ENCODE peak calls at places on chromosomes 2 and 18, in seven cellular contexts. P is PC-3, X is GM23338, A is BJ, L is RWPE2, N is upper lobe of right lung, T is ovary. F is an unnamed sample. For H3K36me3, the result is how much of the 10 kb centered on the place peaks cover.

GRCh38 chr18:23503967-23504352 is 649 bp downstream of the RMC1 start:
- DNase-seq in N (no peak), X (peak), L (no peak), P (no peak), T (no peak), A (no peak), F (peak)

GRCh38 chr2:215428060-215428910 is 7.6 kb downstream of the FN1 start:
- DNase-seq in L (no peak), N (no peak), P (no peak), T (no peak), A (no peak), X (no peak), F (no peak)

GRCh38 chr18:80190311-80190710 is 57.0 kb downstream of the PARD6G start:
- DNase-seq in X (no peak), A (no peak), P (no peak), T (no peak), L (no peak), N (no peak), F (no peak)

GRCh38 chr2:48162742-48163141 is 256.4 kb upstream of the FBXO11 start:
- DNase-seq in P (no peak), T (no peak), A (no peak), L (no peak), X (no peak), N (no peak), F (no peak)

GRCh38 chr2:196183528-196184231 is 12.3 kb upstream of the STK17B start:
- DNase-seq in L (no peak), T (no peak), N (no peak), A (no peak), X (no peak), P (no peak), F (no peak)

GRCh38 chr18:75926811-75927210 is 499.3 kb upstream of the SMIM21 start:
- DNase-seq in L (no peak), T (no peak), N (no peak), A (no peak), P (peak), X (no peak), F (no peak)

GRCh38 chr2:101758001-101758400 is 60.5 kb downstream of the MAP4K4 start:
- DNase-seq in N (no peak), L (no peak), X (no peak), P (no peak), T (no peak), A (no peak), F (no peak)

GRCh38 chr18:63131106-63131943 is 188.2 kb downstream of the BCL2 start:
- DNase-seq in L (no peak), X (peak), T (peak), N (no peak), A (peak), P (peak), F (peak)

GRCh38 chr2:209208211-209208610 is 215.6 kb upstream of the MAP2 start:
- DNase-seq in A (no peak), P (peak), L (no peak), X (peak), T (no peak), N (no peak), F (peak)

GRCh38 chr18:51070545-51070944 is 40.5 kb downstream of the SMAD4 start:
- DNase-seq in L (no peak), A (peak), P (peak), X (no peak), T (no peak), N (no peak), F (no peak)

GRCh38 chr2:241764272-241765241 is 12.1 kb upstream of the GAL3ST2 start:
- DNase-seq in T (no peak), N (peak), X (no peak), L (peak), A (no peak), P (no peak), F (no peak)

GRCh38 chr2:239689410-239689809 is 288.6 kb upstream of the HDAC4 start:
- DNase-seq in A (no peak), X (no peak), L (no peak), T (no peak), P (no peak), N (no peak), F (no peak)

GRCh38 chr2:86048383-86048701 is 57.3 kb downstream of the POLR1A start:
- DNase-seq in A (no peak), L (no peak), N (no peak), P (no peak), X (no peak), T (no peak), F (no peak)
- H3K36me3 ChIP-seq in A (under half), L (half or more), N (half or more), P (half or more), X (under half), T (under half), F (half or more)

GRCh38 chr2:65144571-65144970 is 14.7 kb upstream of the RAB1A start:
- DNase-seq in A (no peak), L (no peak), N (no peak), P (no peak), X (no peak), T (no peak), F (no peak)

GRCh38 chr2:65137197-65137780 is 7.4 kb upstream of the RAB1A start:
- DNase-seq in A (no peak), N (no peak), T (no peak), L (no peak), X (no peak), P (no peak), F (no peak)

GRCh38 chr2:65146067-65146466 is 16.2 kb upstream of the RAB1A start:
- DNase-seq in A (no peak), T (no peak), P (no peak), X (no peak), N (no peak), L (no peak), F (no peak)

DNA sequence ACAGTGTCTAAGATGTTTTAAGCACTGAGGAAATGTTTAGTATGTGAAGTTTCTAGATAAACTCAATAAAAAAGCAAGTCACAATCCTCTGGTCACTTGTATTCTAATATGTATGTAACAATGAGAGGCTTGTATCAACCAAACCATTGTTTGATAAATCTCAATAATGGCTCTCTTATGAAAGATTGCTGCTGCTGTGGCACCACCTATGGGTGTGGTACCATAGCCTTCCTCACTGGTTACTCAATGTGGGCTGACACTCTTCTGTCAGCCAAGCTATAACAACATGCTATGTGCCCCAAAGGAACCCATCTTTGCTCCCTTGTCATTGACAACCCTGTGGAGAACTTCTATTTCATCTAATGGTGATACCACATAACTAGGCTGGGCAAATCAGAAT is 12.6 kb upstream of the RAB1A start:
- DNase-seq in N (no peak), T (no peak), L (no peak), X (no peak), A (no peak), P (peak), F (no peak)
- TF ChIP-seq CTCF in N (peak), T (no peak), L (peak), X (peak), A (peak), P (peak), F (peak)

DNA sequence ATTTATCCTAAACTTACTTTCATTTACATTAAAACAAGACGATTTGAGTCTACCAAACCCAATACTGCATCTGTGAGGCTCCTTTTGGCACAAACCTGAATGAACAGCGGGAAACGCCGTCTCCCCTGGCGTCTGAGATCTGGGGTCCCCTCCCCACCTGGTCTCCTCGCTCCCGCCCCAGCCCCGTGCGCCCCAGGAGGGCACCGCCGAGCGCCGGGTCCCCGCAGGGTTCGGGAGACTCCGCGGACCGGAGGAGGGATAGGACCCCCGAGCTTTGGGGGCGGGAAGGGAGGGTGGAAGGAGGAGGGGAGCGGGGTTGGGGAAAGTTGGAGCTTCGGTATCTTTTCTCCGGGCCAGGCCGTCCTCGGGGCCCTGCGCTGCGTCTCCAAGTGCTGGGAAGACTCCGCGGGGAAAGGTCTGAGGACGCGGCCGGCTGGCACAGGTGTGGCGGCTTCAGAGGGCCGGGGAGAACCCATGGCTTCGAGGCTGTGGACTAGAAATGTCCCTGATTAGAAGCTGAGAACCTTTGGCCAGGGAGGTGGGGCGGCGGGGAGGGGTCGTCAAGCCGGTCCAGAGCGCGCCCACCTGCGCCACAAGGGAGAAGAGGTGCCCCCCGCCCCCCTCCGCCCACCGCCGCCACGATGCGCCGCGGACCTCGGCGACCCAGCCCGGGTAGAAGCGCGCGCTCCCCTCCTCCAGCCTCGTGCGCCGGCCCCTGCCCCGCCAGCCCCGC is 589 bp upstream of the SNTG2 start:
- DNase-seq in T (no peak), L (no peak), A (no peak), P (no peak), X (peak), N (no peak), F (no peak)
- H3K4me3 ChIP-seq in T (peak), L (peak), A (peak), P (no peak), X (peak), N (peak), F (peak)

GRCh38 chr18:57670046-57670445 is 48.4 kb upstream of the NARS1 start:
- DNase-seq in P (no peak), X (no peak), N (no peak), A (no peak), L (no peak), T (no peak), F (no peak)
- H3K36me3 ChIP-seq in P (under half), X (under half), N (under half), A (under half), L (under half), T (under half), F (half or more)

DNA sequence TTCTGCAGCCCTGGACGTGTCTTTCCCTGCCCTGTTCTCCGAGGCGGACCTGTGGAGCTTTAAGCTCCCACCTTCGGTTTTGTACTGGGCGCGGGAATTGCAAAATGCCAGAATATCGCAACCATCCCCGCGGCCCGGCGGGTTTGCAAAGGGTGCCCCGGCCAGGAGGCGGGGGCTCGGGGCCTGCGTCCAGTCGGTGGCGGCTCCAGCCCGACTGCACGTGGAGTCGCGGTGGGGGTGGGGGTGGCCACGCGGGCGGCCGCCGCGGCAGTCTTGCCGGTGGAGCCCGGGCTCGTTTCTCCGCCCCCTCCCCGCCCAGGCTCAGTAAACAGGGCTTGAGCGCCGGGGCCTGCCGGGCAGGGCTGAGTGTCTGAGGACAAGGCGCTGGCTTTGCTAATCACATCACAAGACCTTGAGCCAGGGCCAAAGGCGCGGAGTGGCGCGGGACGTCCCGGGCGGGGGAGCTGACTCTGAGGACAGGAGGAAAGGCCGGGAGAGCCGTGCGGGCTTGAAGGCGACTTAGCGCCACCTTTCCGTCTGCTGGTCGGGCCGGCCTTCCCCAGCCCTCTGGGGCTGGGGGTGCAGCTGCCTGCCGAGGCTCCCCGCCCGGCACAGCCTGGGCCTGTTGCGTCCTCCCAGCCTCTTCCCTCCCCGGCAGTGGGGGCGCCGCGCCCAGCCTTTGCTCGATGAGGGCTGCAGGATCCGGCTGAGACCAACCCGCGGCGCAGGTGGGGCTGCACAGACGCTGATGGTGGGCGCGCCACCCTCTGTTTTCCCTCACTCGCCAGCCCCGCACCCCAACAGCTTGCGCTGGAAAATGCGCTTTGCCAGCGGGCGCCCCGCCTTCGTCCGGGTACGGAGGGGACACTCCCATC is 786 bp upstream of the ZFP36L2 start:
- DNase-seq in X (peak), N (peak), L (peak), T (peak), A (no peak), P (peak), F (peak)
- TF ChIP-seq CTCF in X (peak), N (peak), L (no peak), T (peak), A (no peak), P (peak), F (peak)

GRCh38 chr18:28193177-28193778 is 16.3 kb upstream of the CDH2 start:
- DNase-seq in P (no peak), X (no peak), N (no peak), L (no peak), T (no peak), A (no peak), F (no peak)
- H3K4me3 ChIP-seq in P (no peak), X (no peak), N (no peak), L (no peak), T (no peak), A (no peak), F (no peak)

GRCh38 chr18:13416848-13417247 is 198.3 kb downstream of the LDLRAD4 start:
- DNase-seq in L (no peak), A (no peak), X (no peak), P (no peak), N (no peak), T (no peak), F (no peak)
- H3K36me3 ChIP-seq in L (under half), A (under half), X (under half), P (under half), N (under half), T (under half), F (under half)

GRCh38 chr2:71802556-71802955 is 345.1 kb downstream of the CYP26B1 start:
- DNase-seq in P (no peak), N (no peak), A (no peak), T (no peak), X (no peak), L (no peak), F (no peak)

GRCh38 chr2:71806432-71806831 is 341.2 kb downstream of the CYP26B1 start:
- DNase-seq in A (no peak), X (no peak), L (no peak), N (no peak), T (no peak), P (no peak), F (no peak)

GRCh38 chr2:71801969-71802368 is 345.7 kb downstream of the CYP26B1 start:
- DNase-seq in X (peak), N (no peak), T (no peak), L (no peak), P (peak), A (no peak), F (peak)

GRCh38 chr2:71803398-71803797 is 344.3 kb downstream of the CYP26B1 start:
- DNase-seq in L (no peak), P (no peak), N (no peak), X (no peak), A (no peak), T (no peak), F (no peak)

DNA sequence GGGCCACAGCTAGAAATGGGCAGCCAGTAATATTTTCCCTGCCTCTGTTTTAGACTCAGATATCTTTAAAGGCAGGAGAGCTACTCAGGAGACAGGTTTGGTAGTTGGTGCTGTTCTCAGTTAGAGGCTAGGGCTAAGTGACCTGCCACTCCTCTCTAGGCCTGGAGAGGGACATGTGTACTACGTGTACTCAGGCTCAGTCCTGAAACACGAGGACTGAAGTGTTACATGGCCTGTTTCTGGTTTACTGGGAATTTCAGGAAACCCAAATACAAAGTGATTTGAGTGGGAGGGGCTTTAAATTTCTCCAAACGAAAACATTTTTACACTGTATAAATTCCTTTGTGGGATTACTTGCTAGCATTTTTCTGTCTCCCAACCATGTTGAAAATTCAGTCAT is 343.4 kb downstream of the CYP26B1 start:
- DNase-seq in P (peak), X (peak), L (no peak), T (no peak), N (no peak), A (peak), F (no peak)
- TF ChIP-seq CTCF in P (no peak), X (no peak), L (no peak), T (no peak), N (no peak), A (peak), F (no peak)